ENCODE peak calls at places on chromosomes 2 and 18, in ten cellular contexts. One of them, this sample, is unnamed. For H3K27me3, the result is how much of the 10 kb centered on the place peaks cover.

GRCh38 chr2:25286025-25286400 is 55.7 kb downstream of the DNMT3A start:
- DNase-seq in left ventricle myocardium inferior: no peak
- DNase-seq in BJ: no peak
- DNase-seq in colonic mucosa: peak
- DNase-seq in K562: no peak
- DNase-seq in left lung: no peak
- DNase-seq in tibial nerve: no peak
- DNase-seq in psoas muscle: no peak
- DNase-seq in HCT116: no peak
- DNase-seq in A673: peak
- DNase-seq in this sample: no peak

GRCh38 chr2:240458900-240459391 is 23.5 kb downstream of the GPC1 start:
- DNase-seq in BJ: no peak
- DNase-seq in A673: no peak
- DNase-seq in psoas muscle: peak
- DNase-seq in HCT116: no peak
- DNase-seq in tibial nerve: no peak
- DNase-seq in colonic mucosa: no peak
- DNase-seq in left ventricle myocardium inferior: peak
- DNase-seq in K562: no peak
- DNase-seq in left lung: peak
- DNase-seq in this sample: no peak

GRCh38 chr2:178761759-178762371 is 45.4 kb downstream of the TTN start:
- DNase-seq in tibial nerve: no peak
- DNase-seq in BJ: no peak
- DNase-seq in A673: peak
- DNase-seq in left ventricle myocardium inferior: no peak
- DNase-seq in HCT116: peak
- DNase-seq in K562: peak
- DNase-seq in colonic mucosa: peak
- DNase-seq in psoas muscle: no peak
- DNase-seq in left lung: no peak
- DNase-seq in this sample: peak

GRCh38 chr2:132760971-132761370 is 91.0 kb upstream of the LYPD1 start:
- DNase-seq in tibial nerve: no peak
- DNase-seq in colonic mucosa: no peak
- DNase-seq in HCT116: no peak
- DNase-seq in left ventricle myocardium inferior: no peak
- DNase-seq in left lung: no peak
- DNase-seq in BJ: no peak
- DNase-seq in K562: no peak
- DNase-seq in psoas muscle: no peak
- DNase-seq in A673: no peak
- DNase-seq in this sample: no peak

GRCh38 chr2:233414777-233415570 is 60.7 kb downstream of the DGKD start:
- DNase-seq in HCT116: peak
- DNase-seq in colonic mucosa: peak
- DNase-seq in BJ: no peak
- DNase-seq in psoas muscle: peak
- DNase-seq in A673: no peak
- DNase-seq in left ventricle myocardium inferior: no peak
- DNase-seq in left lung: no peak
- DNase-seq in K562: no peak
- DNase-seq in tibial nerve: no peak
- DNase-seq in this sample: peak

GRCh38 chr18:48170651-48171050 is 238.5 kb downstream of the ZBTB7C start:
- DNase-seq in tibial nerve: no peak
- DNase-seq in HCT116: no peak
- DNase-seq in left ventricle myocardium inferior: no peak
- DNase-seq in BJ: no peak
- DNase-seq in psoas muscle: no peak
- DNase-seq in left lung: no peak
- DNase-seq in colonic mucosa: no peak
- DNase-seq in A673: no peak
- DNase-seq in K562: no peak
- DNase-seq in this sample: no peak

GRCh38 chr2:12070581-12070980 is 324.1 kb downstream of the LPIN1 start:
- DNase-seq in tibial nerve: no peak
- DNase-seq in psoas muscle: no peak
- DNase-seq in left ventricle myocardium inferior: no peak
- DNase-seq in colonic mucosa: no peak
- DNase-seq in A673: no peak
- DNase-seq in K562: no peak
- DNase-seq in left lung: no peak
- DNase-seq in HCT116: no peak
- DNase-seq in BJ: peak
- DNase-seq in this sample: no peak

GRCh38 chr2:134320930-134321329 is 67.1 kb downstream of the MGAT5 start:
- DNase-seq in left lung: no peak
- DNase-seq in A673: no peak
- DNase-seq in HCT116: no peak
- DNase-seq in K562: no peak
- DNase-seq in colonic mucosa: peak
- DNase-seq in psoas muscle: no peak
- DNase-seq in tibial nerve: no peak
- DNase-seq in left ventricle myocardium inferior: no peak
- DNase-seq in BJ: no peak
- DNase-seq in this sample: no peak

GRCh38 chr2:127695491-127696472 is 5.5 kb upstream of the SFT2D3 start:
- DNase-seq in K562: no peak
- DNase-seq in BJ: no peak
- DNase-seq in tibial nerve: no peak
- DNase-seq in left ventricle myocardium inferior: no peak
- DNase-seq in psoas muscle: peak
- DNase-seq in HCT116: peak
- DNase-seq in left lung: peak
- DNase-seq in A673: peak
- DNase-seq in colonic mucosa: peak
- DNase-seq in this sample: no peak

GRCh38 chr2:1653137-1653789 is 91.1 kb downstream of the PXDN start:
- DNase-seq in psoas muscle: peak
- DNase-seq in HCT116: no peak
- DNase-seq in tibial nerve: no peak
- DNase-seq in BJ: peak
- DNase-seq in A673: no peak
- DNase-seq in colonic mucosa: no peak
- DNase-seq in K562: no peak
- DNase-seq in left ventricle myocardium inferior: peak
- DNase-seq in left lung: peak
- DNase-seq in this sample: peak

GRCh38 chr18:80244956-80245730 is 2.2 kb downstream of the PARD6G start:
- DNase-seq in psoas muscle: no peak
- DNase-seq in HCT116: no peak
- DNase-seq in tibial nerve: no peak
- DNase-seq in left lung: no peak
- DNase-seq in colonic mucosa: no peak
- DNase-seq in BJ: no peak
- DNase-seq in K562: no peak
- DNase-seq in A673: no peak
- DNase-seq in left ventricle myocardium inferior: no peak
- DNase-seq in this sample: no peak

GRCh38 chr2:239818531-239819011 is 206.6 kb downstream of the NDUFA10 start:
- DNase-seq in K562: no peak
- DNase-seq in tibial nerve: no peak
- DNase-seq in left lung: no peak
- DNase-seq in left ventricle myocardium inferior: no peak
- DNase-seq in A673: no peak
- DNase-seq in psoas muscle: no peak
- DNase-seq in BJ: no peak
- DNase-seq in HCT116: no peak
- DNase-seq in colonic mucosa: no peak
- DNase-seq in this sample: no peak

GRCh38 chr2:230759481-230760191 is 47.0 kb downstream of the CAB39 start:
- DNase-seq in left ventricle myocardium inferior: no peak
- DNase-seq in left lung: peak
- DNase-seq in psoas muscle: no peak
- DNase-seq in tibial nerve: no peak
- DNase-seq in BJ: no peak
- DNase-seq in colonic mucosa: no peak
- DNase-seq in A673: no peak
- DNase-seq in HCT116: no peak
- DNase-seq in K562: no peak
- DNase-seq in this sample: no peak
- H3K4me3 ChIP-seq in left ventricle myocardium inferior: no peak
- H3K4me3 ChIP-seq in left lung: no peak
- H3K4me3 ChIP-seq in psoas muscle: no peak
- H3K4me3 ChIP-seq in tibial nerve: no peak
- H3K4me3 ChIP-seq in BJ: no peak
- H3K4me3 ChIP-seq in colonic mucosa: no peak
- H3K4me3 ChIP-seq in A673: no peak
- H3K4me3 ChIP-seq in HCT116: no peak
- H3K4me3 ChIP-seq in K562: no peak
- H3K4me3 ChIP-seq in this sample: no peak

GRCh38 chr18:11657554-11657953 is 31.5 kb upstream of the GNAL start:
- DNase-seq in BJ: no peak
- DNase-seq in tibial nerve: no peak
- DNase-seq in left ventricle myocardium inferior: no peak
- DNase-seq in psoas muscle: no peak
- DNase-seq in A673: no peak
- DNase-seq in K562: no peak
- DNase-seq in colonic mucosa: no peak
- DNase-seq in left lung: no peak
- DNase-seq in HCT116: no peak
- DNase-seq in this sample: no peak

GRCh38 chr18:11658989-11659388 is 30.1 kb upstream of the GNAL start:
- DNase-seq in K562: no peak
- DNase-seq in left lung: no peak
- DNase-seq in HCT116: no peak
- DNase-seq in colonic mucosa: no peak
- DNase-seq in A673: no peak
- DNase-seq in tibial nerve: no peak
- DNase-seq in psoas muscle: no peak
- DNase-seq in left ventricle myocardium inferior: no peak
- DNase-seq in BJ: no peak
- DNase-seq in this sample: no peak

GRCh38 chr18:11657152-11657551 is 31.9 kb upstream of the GNAL start:
- DNase-seq in A673: no peak
- DNase-seq in left ventricle myocardium inferior: no peak
- DNase-seq in tibial nerve: no peak
- DNase-seq in colonic mucosa: no peak
- DNase-seq in psoas muscle: no peak
- DNase-seq in BJ: no peak
- DNase-seq in HCT116: no peak
- DNase-seq in K562: no peak
- DNase-seq in left lung: no peak
- DNase-seq in this sample: no peak

GRCh38 chr18:11655605-11655932 is 33.5 kb upstream of the GNAL start:
- DNase-seq in left ventricle myocardium inferior: no peak
- DNase-seq in K562: no peak
- DNase-seq in psoas muscle: no peak
- DNase-seq in BJ: no peak
- DNase-seq in A673: no peak
- DNase-seq in left lung: no peak
- DNase-seq in tibial nerve: no peak
- DNase-seq in HCT116: no peak
- DNase-seq in colonic mucosa: no peak
- DNase-seq in this sample: no peak

DNA sequence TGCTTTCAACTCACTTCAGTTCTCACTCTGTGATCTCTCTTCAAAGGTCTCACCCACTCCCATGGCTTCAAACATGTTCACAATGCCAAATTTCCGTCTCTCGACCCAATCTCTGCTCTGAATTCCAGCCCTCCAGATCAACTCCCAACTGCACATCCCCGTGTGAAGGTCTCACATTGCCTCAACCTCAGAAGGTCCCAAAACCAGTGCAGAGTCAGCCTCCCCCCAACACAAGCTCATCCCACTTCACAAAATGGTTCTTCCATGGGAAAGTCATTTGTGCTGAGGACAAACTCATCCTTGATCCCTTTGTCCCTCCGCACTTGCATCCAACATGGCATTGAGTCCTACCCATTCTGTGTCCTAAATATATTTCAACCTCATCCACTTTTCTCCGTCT is 31.0 kb upstream of the GNAL start:
- DNase-seq in colonic mucosa: no peak
- DNase-seq in tibial nerve: no peak
- DNase-seq in K562: no peak
- DNase-seq in A673: no peak
- DNase-seq in BJ: no peak
- DNase-seq in psoas muscle: no peak
- DNase-seq in HCT116: no peak
- DNase-seq in left ventricle myocardium inferior: no peak
- DNase-seq in left lung: no peak
- DNase-seq in this sample: no peak
- H3K27me3 ChIP-seq in colonic mucosa: under half
- H3K27me3 ChIP-seq in tibial nerve: under half
- H3K27me3 ChIP-seq in K562: under half
- H3K27me3 ChIP-seq in A673: half or more
- H3K27me3 ChIP-seq in BJ: under half
- H3K27me3 ChIP-seq in psoas muscle: under half
- H3K27me3 ChIP-seq in HCT116: under half
- H3K27me3 ChIP-seq in left ventricle myocardium inferior: half or more
- H3K27me3 ChIP-seq in left lung: under half
- H3K27me3 ChIP-seq in this sample: under half

DNA sequence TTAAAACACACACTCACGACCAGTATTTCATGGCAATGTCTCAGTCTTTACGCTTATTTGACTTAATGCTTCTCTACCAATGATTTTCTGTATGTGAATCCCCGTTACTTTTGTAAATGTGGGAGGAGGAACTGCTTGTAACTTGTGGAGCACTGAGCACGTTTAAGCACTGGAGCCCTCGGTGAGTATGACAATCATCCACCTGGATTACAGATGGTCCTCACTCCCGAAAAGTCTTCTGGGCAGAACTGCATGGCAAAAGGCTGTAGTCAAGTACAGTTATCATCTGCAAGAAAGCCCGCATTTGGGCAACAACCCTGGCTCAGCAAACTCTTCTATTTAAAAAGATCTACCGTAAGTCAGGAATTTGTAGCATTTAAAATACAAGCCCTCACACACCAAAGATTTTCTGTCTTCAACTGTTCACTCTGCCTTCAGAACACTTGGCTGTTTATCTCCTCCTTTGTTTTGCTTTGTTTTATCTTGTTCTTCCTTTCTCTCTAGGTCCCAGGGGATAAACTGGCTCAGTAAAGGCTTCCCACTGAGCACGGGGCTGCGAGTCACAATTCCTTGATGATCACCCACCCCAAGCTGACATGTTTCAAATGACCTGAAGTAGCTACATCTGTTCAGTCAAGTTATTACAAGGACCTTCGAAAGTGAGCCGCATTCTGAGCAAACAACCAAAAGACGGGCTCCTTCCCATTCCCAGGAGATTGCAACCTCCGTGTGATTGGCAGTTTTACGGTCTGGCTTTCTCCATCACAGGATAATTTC is 102.2 kb downstream of the DLGAP1 start:
- DNase-seq in tibial nerve: no peak
- DNase-seq in colonic mucosa: no peak
- DNase-seq in left ventricle myocardium inferior: no peak
- DNase-seq in HCT116: no peak
- DNase-seq in psoas muscle: no peak
- DNase-seq in A673: peak
- DNase-seq in K562: no peak
- DNase-seq in left lung: no peak
- DNase-seq in BJ: no peak
- DNase-seq in this sample: no peak
- TF ChIP-seq CTCF in tibial nerve: no peak
- TF ChIP-seq CTCF in colonic mucosa: no peak
- TF ChIP-seq CTCF in left ventricle myocardium inferior: no peak
- TF ChIP-seq CTCF in HCT116: no peak
- TF ChIP-seq CTCF in psoas muscle: no peak
- TF ChIP-seq CTCF in A673: no peak
- TF ChIP-seq CTCF in K562: no peak
- TF ChIP-seq CTCF in left lung: no peak
- TF ChIP-seq CTCF in BJ: no peak
- TF ChIP-seq CTCF in this sample: no peak

GRCh38 chr2:237672731-237673129 is 45.3 kb downstream of the LRRFIP1 start:
- DNase-seq in BJ: no peak
- DNase-seq in A673: no peak
- DNase-seq in left lung: no peak
- DNase-seq in colonic mucosa: no peak
- DNase-seq in HCT116: no peak
- DNase-seq in left ventricle myocardium inferior: no peak
- DNase-seq in tibial nerve: no peak
- DNase-seq in K562: no peak
- DNase-seq in psoas muscle: no peak
- DNase-seq in this sample: no peak
- H3K4me3 ChIP-seq in BJ: no peak
- H3K4me3 ChIP-seq in A673: no peak
- H3K4me3 ChIP-seq in left lung: no peak
- H3K4me3 ChIP-seq in colonic mucosa: no peak
- H3K4me3 ChIP-seq in HCT116: no peak
- H3K4me3 ChIP-seq in left ventricle myocardium inferior: no peak
- H3K4me3 ChIP-seq in tibial nerve: no peak
- H3K4me3 ChIP-seq in K562: no peak
- H3K4me3 ChIP-seq in psoas muscle: no peak
- H3K4me3 ChIP-seq in this sample: no peak

This sample was measured in kidney epithelial cell.